ENCODE peak calls at places on chromosomes 5 and 9, in nine cellular contexts. V, Y, T, R, G, A, C, S and J are unnamed samples.

GRCh38 chr5:135208555-135209494 is 174.8 kb upstream of the PITX1 start:
- DNase-seq in V (peak; percentile 93), Y (peak; percentile 95), T (peak; percentile 80), R (no peak), G (no peak), A (peak; percentile 22), C (peak; percentile 65), S (peak; percentile 26), J (peak; percentile 35)

GRCh38 chr9:136983167-136983566 is 374 bp downstream of the LCNL1 start:
- DNase-seq in V (peak; percentile 44), Y (no peak), T (no peak), R (no peak), G (peak; percentile 45), A (no peak), C (no peak), S (no peak), J (no peak)

GRCh38 chr5:128736567-128736966 is 198.5 kb upstream of the FBN2 start:
- DNase-seq in V (peak; percentile 3), Y (no peak), T (peak; percentile 13), R (no peak), G (peak; percentile 86), A (no peak), C (no peak), S (no peak), J (no peak)

GRCh38 chr9:128636024-128636390 is 20.6 kb downstream of the DYNC2I2 start:
- DNase-seq in V (no peak), Y (no peak), T (peak; percentile 90), R (no peak), G (no peak), A (peak; percentile 52), C (no peak), S (no peak), J (peak; percentile 90)

GRCh38 chr9:98118640-98119601 is at the start of gene TRIM14:
- DNase-seq in V (peak; percentile 52), Y (peak; percentile 49), T (peak; percentile 95), R (peak; percentile 35), G (no peak), A (peak; percentile 44), C (peak; percentile 75), S (peak; percentile 91), J (peak; percentile 77)

GRCh38 chr9:136403915-136404800 is 4.2 kb upstream of the SNAPC4 start:
- DNase-seq in V (no peak), Y (no peak), T (no peak), R (no peak), G (no peak), A (no peak), C (no peak), S (no peak), J (no peak)

GRCh38 chr9:103407260-103407659 is 412.1 kb downstream of the CYLC2 start:
- DNase-seq in V (no peak), Y (no peak), T (no peak), R (no peak), G (peak; percentile 23), A (no peak), C (no peak), S (peak; percentile 2), J (no peak)

GRCh38 chr5:139648205-139649081 is at the start of gene CXXC5:
- DNase-seq in V (peak; percentile 90), Y (peak; percentile 72), T (peak; percentile 64), R (peak; percentile 68), G (peak; percentile 88), A (peak; percentile 83), C (peak; percentile 56), S (peak; percentile 92), J (peak; percentile 76)

GRCh38 chr9:3648722-3649121 is 122.9 kb upstream of the RFX3 start:
- DNase-seq in V (no peak), Y (no peak), T (no peak), R (no peak), G (no peak), A (no peak), C (no peak), S (peak; percentile 44), J (no peak)

GRCh38 chr5:80238778-80239679 is 16.8 kb downstream of the SERINC5 start:
- DNase-seq in V (peak; percentile 68), Y (no peak), T (no peak), R (no peak), G (peak; percentile 92), A (peak; percentile 68), C (no peak), S (no peak), J (no peak)

GRCh38 chr9:79757906-79758669 is 186.3 kb downstream of the TLE4 start:
- DNase-seq in V (peak; percentile 66), Y (no peak), T (no peak), R (no peak), G (no peak), A (no peak), C (no peak), S (peak; percentile 1), J (no peak)

GRCh38 chr5:179123491-179124328 is 63.5 kb downstream of the ZNF354C start:
- DNase-seq in V (no peak), Y (no peak), T (no peak), R (no peak), G (no peak), A (no peak), C (no peak), S (no peak), J (no peak)

GRCh38 chr9:4738866-4739586 is 2.0 kb downstream of the AK3 start:
- DNase-seq in V (peak; percentile 15), Y (no peak), T (no peak), R (no peak), G (no peak), A (no peak), C (no peak), S (peak; percentile 77), J (no peak)

GRCh38 chr5:50763356-50763755 is 96.9 kb downstream of the PARP8 start:
- DNase-seq in V (no peak), Y (no peak), T (no peak), R (no peak), G (no peak), A (no peak), C (no peak), S (no peak), J (no peak)

GRCh38 chr9:117258201-117258866 is 156.5 kb downstream of the ASTN2 start:
- DNase-seq in V (no peak), Y (no peak), T (no peak), R (no peak), G (no peak), A (no peak), C (no peak), S (no peak), J (no peak)

GRCh38 chr5:138391859-138392386 is 39.4 kb downstream of the KDM3B start:
- DNase-seq in V (no peak), Y (no peak), T (no peak), R (no peak), G (peak; percentile 88), A (no peak), C (no peak), S (no peak), J (no peak)

GRCh38 chr5:44952376-44952775 is 143.6 kb downstream of the MRPS30 start:
- DNase-seq in V (peak; percentile 52), Y (peak; percentile 20), T (peak; percentile 26), R (no peak), G (no peak), A (no peak), C (peak; percentile 32), S (peak; percentile 66), J (peak; percentile 42)

GRCh38 chr5:32538031-32538547 is 47.3 kb upstream of the SUB1 start:
- DNase-seq in V (no peak), Y (no peak), T (no peak), R (no peak), G (no peak), A (no peak), C (no peak), S (peak; percentile 56), J (no peak)

GRCh38 chr5:175894251-175894650 is 22.9 kb downstream of the CPLX2 start:
- DNase-seq in V (no peak), Y (no peak), T (no peak), R (no peak), G (no peak), A (no peak), C (no peak), S (no peak), J (no peak)

GRCh38 chr9:89048611-89049010 is 57.3 kb downstream of the S1PR3 start:
- DNase-seq in V (no peak), Y (no peak), T (no peak), R (no peak), G (no peak), A (no peak), C (no peak), S (no peak), J (no peak)

GRCh38 chr5:66232701-66233100 is 88.6 kb downstream of the SREK1 start:
- DNase-seq in V (no peak), Y (no peak), T (peak; percentile 33), R (no peak), G (no peak), A (no peak), C (no peak), S (no peak), J (no peak)

GRCh38 chr5:158985492-158985891 is 114.2 kb downstream of the EBF1 start:
- DNase-seq in V (no peak), Y (no peak), T (no peak), R (no peak), G (no peak), A (no peak), C (no peak), S (no peak), J (no peak)

GRCh38 chr5:91074615-91075014 is 308.5 kb downstream of the ARRDC3 start:
- DNase-seq in V (peak; percentile 95), Y (peak; percentile 84), T (no peak), R (no peak), G (no peak), A (peak; percentile 28), C (no peak), S (no peak), J (peak; percentile 90)

GRCh38 chr9:80679920-80680319 is 1009.4 kb downstream of the TLE1 start:
- DNase-seq in V (peak; percentile 2), Y (no peak), T (no peak), R (no peak), G (no peak), A (no peak), C (no peak), S (no peak), J (peak; percentile 55)

GRCh38 chr9:134318481-134318891 is 7.8 kb upstream of the RXRA start:
- DNase-seq in V (peak; percentile 34), Y (no peak), T (no peak), R (no peak), G (no peak), A (no peak), C (no peak), S (no peak), J (no peak)

GRCh38 chr5:11483630-11484029 is 420.6 kb downstream of the CTNND2 start:
- DNase-seq in V (no peak), Y (no peak), T (no peak), R (no peak), G (no peak), A (no peak), C (no peak), S (no peak), J (no peak)

GRCh38 chr5:159775890-159776289 is 140.4 kb upstream of the ADRA1B start:
- DNase-seq in V (peak; percentile 42), Y (no peak), T (no peak), R (no peak), G (no peak), A (no peak), C (no peak), S (no peak), J (no peak)

GRCh38 chr5:55226027-55226933 is 835 bp downstream of the MCIDAS start:
- DNase-seq in V (no peak), Y (peak; percentile 5), T (peak; percentile 93), R (peak; percentile 62), G (no peak), A (peak; percentile 28), C (peak; percentile 56), S (peak; percentile 89), J (peak; percentile 36)

GRCh38 chr9:28688172-28688571 is 1114.9 kb upstream of the C9orf72 start:
- DNase-seq in V (no peak), Y (no peak), T (no peak), R (no peak), G (no peak), A (no peak), C (no peak), S (no peak), J (no peak)

GRCh38 chr5:40606077-40606765 is 73.5 kb upstream of the PTGER4 start:
- DNase-seq in V (peak; percentile 23), Y (no peak), T (no peak), R (no peak), G (no peak), A (no peak), C (no peak), S (peak; percentile 8), J (no peak)

GRCh38 chr9:125233678-125234077 is 7.5 kb downstream of the HSPA5 start:
- DNase-seq in V (peak; percentile 98), Y (peak; percentile 99), T (peak; percentile 81), R (no peak), G (no peak), A (peak; percentile 14), C (peak; percentile 48), S (peak; percentile 32), J (peak; percentile 64)